ENCODE peak calls at places on chromosomes 3 and 15, in six cellular contexts. One of them, this sample, is unnamed.

GRCh38 chr3:157906627-157907026 is 199.6 kb downstream of the SHOX2 start:
- ATAC-seq in activated naive CD8-positive, alpha-beta T cell treated with anti-CD3 and anti-CD28 coated beads, Interleukin-2, amount 50 U/mL, for 24 hours: no peak
- ATAC-seq in T-cell: no peak
- ATAC-seq in GM23338: no peak
- ATAC-seq in heart left ventricle: no peak
- ATAC-seq in activated CD8-positive, alpha-beta T cell treated with anti-CD3 and anti-CD28 coated beads for 36 hours: no peak
- ATAC-seq in this sample: no peak

GRCh38 chr3:123793425-123793824 is 90.7 kb downstream of the MYLK start:
- ATAC-seq in T-cell: no peak
- ATAC-seq in GM23338: no peak
- ATAC-seq in heart left ventricle: no peak
- ATAC-seq in activated CD8-positive, alpha-beta T cell treated with anti-CD3 and anti-CD28 coated beads for 36 hours: no peak
- ATAC-seq in activated naive CD8-positive, alpha-beta T cell treated with anti-CD3 and anti-CD28 coated beads, Interleukin-2, amount 50 U/mL, for 24 hours: no peak
- ATAC-seq in this sample: no peak

GRCh38 chr3:122092460-122093165 is 37.5 kb downstream of the CD86 start:
- ATAC-seq in GM23338: peak
- ATAC-seq in heart left ventricle: peak
- ATAC-seq in activated naive CD8-positive, alpha-beta T cell treated with anti-CD3 and anti-CD28 coated beads, Interleukin-2, amount 50 U/mL, for 24 hours: peak
- ATAC-seq in T-cell: peak
- ATAC-seq in activated CD8-positive, alpha-beta T cell treated with anti-CD3 and anti-CD28 coated beads for 36 hours: peak
- ATAC-seq in this sample: no peak

GRCh38 chr3:15903776-15904720 is 106.3 kb upstream of the ANKRD28 start:
- ATAC-seq in activated CD8-positive, alpha-beta T cell treated with anti-CD3 and anti-CD28 coated beads for 36 hours: no peak
- ATAC-seq in T-cell: no peak
- ATAC-seq in activated naive CD8-positive, alpha-beta T cell treated with anti-CD3 and anti-CD28 coated beads, Interleukin-2, amount 50 U/mL, for 24 hours: no peak
- ATAC-seq in heart left ventricle: peak
- ATAC-seq in GM23338: no peak
- ATAC-seq in this sample: peak

GRCh38 chr3:172467170-172467824 is 19.0 kb upstream of the GHSR start:
- ATAC-seq in activated CD8-positive, alpha-beta T cell treated with anti-CD3 and anti-CD28 coated beads for 36 hours: no peak
- ATAC-seq in activated naive CD8-positive, alpha-beta T cell treated with anti-CD3 and anti-CD28 coated beads, Interleukin-2, amount 50 U/mL, for 24 hours: peak
- ATAC-seq in heart left ventricle: no peak
- ATAC-seq in T-cell: no peak
- ATAC-seq in GM23338: no peak
- ATAC-seq in this sample: no peak

GRCh38 chr3:40864915-40865314 is 334.4 kb upstream of the CTNNB1 start:
- ATAC-seq in heart left ventricle: no peak
- ATAC-seq in activated naive CD8-positive, alpha-beta T cell treated with anti-CD3 and anti-CD28 coated beads, Interleukin-2, amount 50 U/mL, for 24 hours: no peak
- ATAC-seq in GM23338: no peak
- ATAC-seq in T-cell: no peak
- ATAC-seq in activated CD8-positive, alpha-beta T cell treated with anti-CD3 and anti-CD28 coated beads for 36 hours: no peak
- ATAC-seq in this sample: no peak

GRCh38 chr3:128488636-128488994 is 4.4 kb downstream of the GATA2 start:
- ATAC-seq in heart left ventricle: no peak
- ATAC-seq in activated naive CD8-positive, alpha-beta T cell treated with anti-CD3 and anti-CD28 coated beads, Interleukin-2, amount 50 U/mL, for 24 hours: no peak
- ATAC-seq in GM23338: no peak
- ATAC-seq in T-cell: no peak
- ATAC-seq in activated CD8-positive, alpha-beta T cell treated with anti-CD3 and anti-CD28 coated beads for 36 hours: no peak
- ATAC-seq in this sample: no peak

GRCh38 chr3:190892328-190893011 is 30.0 kb upstream of the GMNC start:
- ATAC-seq in activated CD8-positive, alpha-beta T cell treated with anti-CD3 and anti-CD28 coated beads for 36 hours: no peak
- ATAC-seq in heart left ventricle: no peak
- ATAC-seq in GM23338: peak
- ATAC-seq in T-cell: no peak
- ATAC-seq in activated naive CD8-positive, alpha-beta T cell treated with anti-CD3 and anti-CD28 coated beads, Interleukin-2, amount 50 U/mL, for 24 hours: no peak
- ATAC-seq in this sample: no peak

GRCh38 chr3:29955413-29955812 is 651.0 kb upstream of the TGFBR2 start:
- ATAC-seq in GM23338: no peak
- ATAC-seq in heart left ventricle: no peak
- ATAC-seq in activated CD8-positive, alpha-beta T cell treated with anti-CD3 and anti-CD28 coated beads for 36 hours: no peak
- ATAC-seq in activated naive CD8-positive, alpha-beta T cell treated with anti-CD3 and anti-CD28 coated beads, Interleukin-2, amount 50 U/mL, for 24 hours: no peak
- ATAC-seq in T-cell: no peak
- ATAC-seq in this sample: no peak

GRCh38 chr3:129593595-129594339 is 12.7 kb downstream of the PLXND1 start:
- ATAC-seq in activated CD8-positive, alpha-beta T cell treated with anti-CD3 and anti-CD28 coated beads for 36 hours: peak
- ATAC-seq in T-cell: peak
- ATAC-seq in activated naive CD8-positive, alpha-beta T cell treated with anti-CD3 and anti-CD28 coated beads, Interleukin-2, amount 50 U/mL, for 24 hours: peak
- ATAC-seq in heart left ventricle: no peak
- ATAC-seq in GM23338: peak
- ATAC-seq in this sample: no peak

GRCh38 chr3:4224331-4224730 is 78.8 kb upstream of the SETMAR start:
- ATAC-seq in activated naive CD8-positive, alpha-beta T cell treated with anti-CD3 and anti-CD28 coated beads, Interleukin-2, amount 50 U/mL, for 24 hours: no peak
- ATAC-seq in T-cell: no peak
- ATAC-seq in activated CD8-positive, alpha-beta T cell treated with anti-CD3 and anti-CD28 coated beads for 36 hours: no peak
- ATAC-seq in heart left ventricle: no peak
- ATAC-seq in GM23338: no peak
- ATAC-seq in this sample: no peak

GRCh38 chr3:140292684-140293083 is 357.7 kb downstream of the CLSTN2 start:
- ATAC-seq in T-cell: no peak
- ATAC-seq in activated CD8-positive, alpha-beta T cell treated with anti-CD3 and anti-CD28 coated beads for 36 hours: no peak
- ATAC-seq in activated naive CD8-positive, alpha-beta T cell treated with anti-CD3 and anti-CD28 coated beads, Interleukin-2, amount 50 U/mL, for 24 hours: no peak
- ATAC-seq in GM23338: no peak
- ATAC-seq in heart left ventricle: peak
- ATAC-seq in this sample: peak

GRCh38 chr3:120114981-120115380 is 20.7 kb upstream of the GSK3B start:
- ATAC-seq in heart left ventricle: no peak
- ATAC-seq in T-cell: no peak
- ATAC-seq in activated naive CD8-positive, alpha-beta T cell treated with anti-CD3 and anti-CD28 coated beads, Interleukin-2, amount 50 U/mL, for 24 hours: no peak
- ATAC-seq in GM23338: no peak
- ATAC-seq in activated CD8-positive, alpha-beta T cell treated with anti-CD3 and anti-CD28 coated beads for 36 hours: no peak
- ATAC-seq in this sample: no peak

GRCh38 chr3:193846569-193846968 is 253.6 kb downstream of the OPA1 start:
- ATAC-seq in GM23338: no peak
- ATAC-seq in heart left ventricle: no peak
- ATAC-seq in activated CD8-positive, alpha-beta T cell treated with anti-CD3 and anti-CD28 coated beads for 36 hours: no peak
- ATAC-seq in T-cell: no peak
- ATAC-seq in activated naive CD8-positive, alpha-beta T cell treated with anti-CD3 and anti-CD28 coated beads, Interleukin-2, amount 50 U/mL, for 24 hours: no peak
- ATAC-seq in this sample: no peak

GRCh38 chr3:30538787-30539186 is 67.6 kb upstream of the TGFBR2 start:
- ATAC-seq in heart left ventricle: no peak
- ATAC-seq in activated CD8-positive, alpha-beta T cell treated with anti-CD3 and anti-CD28 coated beads for 36 hours: peak
- ATAC-seq in GM23338: no peak
- ATAC-seq in activated naive CD8-positive, alpha-beta T cell treated with anti-CD3 and anti-CD28 coated beads, Interleukin-2, amount 50 U/mL, for 24 hours: peak
- ATAC-seq in T-cell: no peak
- ATAC-seq in this sample: no peak

GRCh38 chr3:56784452-56785001 is 17.2 kb downstream of the ARHGEF3 start:
- ATAC-seq in activated CD8-positive, alpha-beta T cell treated with anti-CD3 and anti-CD28 coated beads for 36 hours: no peak
- ATAC-seq in heart left ventricle: peak
- ATAC-seq in GM23338: no peak
- ATAC-seq in T-cell: no peak
- ATAC-seq in activated naive CD8-positive, alpha-beta T cell treated with anti-CD3 and anti-CD28 coated beads, Interleukin-2, amount 50 U/mL, for 24 hours: no peak
- ATAC-seq in this sample: no peak

GRCh38 chr3:182490601-182491485 is 302.5 kb upstream of the ATP11B start:
- ATAC-seq in T-cell: no peak
- ATAC-seq in activated naive CD8-positive, alpha-beta T cell treated with anti-CD3 and anti-CD28 coated beads, Interleukin-2, amount 50 U/mL, for 24 hours: no peak
- ATAC-seq in GM23338: peak
- ATAC-seq in heart left ventricle: no peak
- ATAC-seq in activated CD8-positive, alpha-beta T cell treated with anti-CD3 and anti-CD28 coated beads for 36 hours: no peak
- ATAC-seq in this sample: no peak

GRCh38 chr15:49103676-49104075 is 51.7 kb downstream of the COPS2 start:
- ATAC-seq in T-cell: no peak
- ATAC-seq in GM23338: no peak
- ATAC-seq in activated naive CD8-positive, alpha-beta T cell treated with anti-CD3 and anti-CD28 coated beads, Interleukin-2, amount 50 U/mL, for 24 hours: no peak
- ATAC-seq in heart left ventricle: no peak
- ATAC-seq in activated CD8-positive, alpha-beta T cell treated with anti-CD3 and anti-CD28 coated beads for 36 hours: no peak
- ATAC-seq in this sample: no peak

GRCh38 chr3:177185035-177185574 is 12.2 kb downstream of the TBL1XR1 start:
- ATAC-seq in T-cell: no peak
- ATAC-seq in activated naive CD8-positive, alpha-beta T cell treated with anti-CD3 and anti-CD28 coated beads, Interleukin-2, amount 50 U/mL, for 24 hours: no peak
- ATAC-seq in activated CD8-positive, alpha-beta T cell treated with anti-CD3 and anti-CD28 coated beads for 36 hours: peak
- ATAC-seq in GM23338: no peak
- ATAC-seq in heart left ventricle: peak
- ATAC-seq in this sample: no peak

GRCh38 chr15:71515375-71516186 is 294.8 kb upstream of the NR2E3 start:
- ATAC-seq in heart left ventricle: peak
- ATAC-seq in GM23338: no peak
- ATAC-seq in activated naive CD8-positive, alpha-beta T cell treated with anti-CD3 and anti-CD28 coated beads, Interleukin-2, amount 50 U/mL, for 24 hours: no peak
- ATAC-seq in activated CD8-positive, alpha-beta T cell treated with anti-CD3 and anti-CD28 coated beads for 36 hours: no peak
- ATAC-seq in T-cell: no peak
- ATAC-seq in this sample: no peak

GRCh38 chr3:149016242-149016641 is 24.9 kb downstream of the GYG1 start:
- ATAC-seq in activated naive CD8-positive, alpha-beta T cell treated with anti-CD3 and anti-CD28 coated beads, Interleukin-2, amount 50 U/mL, for 24 hours: no peak
- ATAC-seq in activated CD8-positive, alpha-beta T cell treated with anti-CD3 and anti-CD28 coated beads for 36 hours: no peak
- ATAC-seq in heart left ventricle: no peak
- ATAC-seq in GM23338: no peak
- ATAC-seq in T-cell: no peak
- ATAC-seq in this sample: no peak

GRCh38 chr3:182796310-182796709 is 3.0 kb downstream of the ATP11B start:
- ATAC-seq in T-cell: no peak
- ATAC-seq in activated CD8-positive, alpha-beta T cell treated with anti-CD3 and anti-CD28 coated beads for 36 hours: no peak
- ATAC-seq in activated naive CD8-positive, alpha-beta T cell treated with anti-CD3 and anti-CD28 coated beads, Interleukin-2, amount 50 U/mL, for 24 hours: no peak
- ATAC-seq in heart left ventricle: no peak
- ATAC-seq in GM23338: no peak
- ATAC-seq in this sample: no peak

GRCh38 chr3:77370413-77370812 is 330.5 kb downstream of the ROBO2 start:
- ATAC-seq in GM23338: no peak
- ATAC-seq in activated naive CD8-positive, alpha-beta T cell treated with anti-CD3 and anti-CD28 coated beads, Interleukin-2, amount 50 U/mL, for 24 hours: no peak
- ATAC-seq in T-cell: no peak
- ATAC-seq in heart left ventricle: no peak
- ATAC-seq in activated CD8-positive, alpha-beta T cell treated with anti-CD3 and anti-CD28 coated beads for 36 hours: no peak
- ATAC-seq in this sample: no peak

GRCh38 chr3:98601180-98601579 is 7.8 kb upstream of the CPOX start:
- ATAC-seq in heart left ventricle: no peak
- ATAC-seq in T-cell: no peak
- ATAC-seq in GM23338: no peak
- ATAC-seq in activated CD8-positive, alpha-beta T cell treated with anti-CD3 and anti-CD28 coated beads for 36 hours: no peak
- ATAC-seq in activated naive CD8-positive, alpha-beta T cell treated with anti-CD3 and anti-CD28 coated beads, Interleukin-2, amount 50 U/mL, for 24 hours: no peak
- ATAC-seq in this sample: no peak

GRCh38 chr3:41207355-41207754 is 8.1 kb downstream of the CTNNB1 start:
- ATAC-seq in activated CD8-positive, alpha-beta T cell treated with anti-CD3 and anti-CD28 coated beads for 36 hours: no peak
- ATAC-seq in activated naive CD8-positive, alpha-beta T cell treated with anti-CD3 and anti-CD28 coated beads, Interleukin-2, amount 50 U/mL, for 24 hours: no peak
- ATAC-seq in GM23338: peak
- ATAC-seq in T-cell: no peak
- ATAC-seq in heart left ventricle: peak
- ATAC-seq in this sample: no peak

GRCh38 chr3:194496217-194496881 is 9.5 kb upstream of the ATP13A3 start:
- ATAC-seq in GM23338: no peak
- ATAC-seq in T-cell: peak
- ATAC-seq in activated CD8-positive, alpha-beta T cell treated with anti-CD3 and anti-CD28 coated beads for 36 hours: peak
- ATAC-seq in activated naive CD8-positive, alpha-beta T cell treated with anti-CD3 and anti-CD28 coated beads, Interleukin-2, amount 50 U/mL, for 24 hours: peak
- ATAC-seq in heart left ventricle: no peak
- ATAC-seq in this sample: no peak

GRCh38 chr3:141540531-141540930 is 53.7 kb downstream of the RASA2 start:
- ATAC-seq in GM23338: no peak
- ATAC-seq in T-cell: no peak
- ATAC-seq in heart left ventricle: no peak
- ATAC-seq in activated naive CD8-positive, alpha-beta T cell treated with anti-CD3 and anti-CD28 coated beads, Interleukin-2, amount 50 U/mL, for 24 hours: no peak
- ATAC-seq in activated CD8-positive, alpha-beta T cell treated with anti-CD3 and anti-CD28 coated beads for 36 hours: no peak
- ATAC-seq in this sample: no peak

GRCh38 chr3:69776926-69777581 is 37.8 kb downstream of the MITF start:
- ATAC-seq in heart left ventricle: no peak
- ATAC-seq in GM23338: no peak
- ATAC-seq in activated CD8-positive, alpha-beta T cell treated with anti-CD3 and anti-CD28 coated beads for 36 hours: no peak
- ATAC-seq in T-cell: no peak
- ATAC-seq in activated naive CD8-positive, alpha-beta T cell treated with anti-CD3 and anti-CD28 coated beads, Interleukin-2, amount 50 U/mL, for 24 hours: no peak
- ATAC-seq in this sample: no peak

GRCh38 chr15:68199340-68199739 is 5.8 kb downstream of the CALML4 start:
- ATAC-seq in heart left ventricle: no peak
- ATAC-seq in GM23338: no peak
- ATAC-seq in activated naive CD8-positive, alpha-beta T cell treated with anti-CD3 and anti-CD28 coated beads, Interleukin-2, amount 50 U/mL, for 24 hours: no peak
- ATAC-seq in T-cell: no peak
- ATAC-seq in activated CD8-positive, alpha-beta T cell treated with anti-CD3 and anti-CD28 coated beads for 36 hours: no peak
- ATAC-seq in this sample: no peak

GRCh38 chr3:46705022-46705530 is 3.9 kb downstream of the TMIE start:
- ATAC-seq in heart left ventricle: peak
- ATAC-seq in activated naive CD8-positive, alpha-beta T cell treated with anti-CD3 and anti-CD28 coated beads, Interleukin-2, amount 50 U/mL, for 24 hours: peak
- ATAC-seq in T-cell: peak
- ATAC-seq in activated CD8-positive, alpha-beta T cell treated with anti-CD3 and anti-CD28 coated beads for 36 hours: peak
- ATAC-seq in GM23338: peak
- ATAC-seq in this sample: peak

GRCh38 chr3:46449755-46450552 is 14.8 kb downstream of the LTF start:
- ATAC-seq in heart left ventricle: peak
- ATAC-seq in T-cell: no peak
- ATAC-seq in activated CD8-positive, alpha-beta T cell treated with anti-CD3 and anti-CD28 coated beads for 36 hours: no peak
- ATAC-seq in GM23338: peak
- ATAC-seq in activated naive CD8-positive, alpha-beta T cell treated with anti-CD3 and anti-CD28 coated beads, Interleukin-2, amount 50 U/mL, for 24 hours: no peak
- ATAC-seq in this sample: no peak

GRCh38 chr15:68587769-68588385 is 9.1 kb downstream of the CORO2B start:
- ATAC-seq in GM23338: no peak
- ATAC-seq in activated CD8-positive, alpha-beta T cell treated with anti-CD3 and anti-CD28 coated beads for 36 hours: peak
- ATAC-seq in activated naive CD8-positive, alpha-beta T cell treated with anti-CD3 and anti-CD28 coated beads, Interleukin-2, amount 50 U/mL, for 24 hours: peak
- ATAC-seq in T-cell: no peak
- ATAC-seq in heart left ventricle: no peak
- ATAC-seq in this sample: no peak

GRCh38 chr15:32706704-32707103 is 11.1 kb upstream of the GREM1 start:
- ATAC-seq in GM23338: no peak
- ATAC-seq in activated naive CD8-positive, alpha-beta T cell treated with anti-CD3 and anti-CD28 coated beads, Interleukin-2, amount 50 U/mL, for 24 hours: no peak
- ATAC-seq in activated CD8-positive, alpha-beta T cell treated with anti-CD3 and anti-CD28 coated beads for 36 hours: no peak
- ATAC-seq in heart left ventricle: no peak
- ATAC-seq in T-cell: no peak
- ATAC-seq in this sample: no peak

GRCh38 chr3:60386311-60386710 is 864.9 kb downstream of the FHIT start:
- ATAC-seq in T-cell: no peak
- ATAC-seq in GM23338: no peak
- ATAC-seq in activated naive CD8-positive, alpha-beta T cell treated with anti-CD3 and anti-CD28 coated beads, Interleukin-2, amount 50 U/mL, for 24 hours: no peak
- ATAC-seq in heart left ventricle: no peak
- ATAC-seq in activated CD8-positive, alpha-beta T cell treated with anti-CD3 and anti-CD28 coated beads for 36 hours: no peak
- ATAC-seq in this sample: no peak

GRCh38 chr3:167507954-167508353 is 34.1 kb upstream of the SERPINI2 start:
- ATAC-seq in heart left ventricle: no peak
- ATAC-seq in T-cell: no peak
- ATAC-seq in GM23338: no peak
- ATAC-seq in activated naive CD8-positive, alpha-beta T cell treated with anti-CD3 and anti-CD28 coated beads, Interleukin-2, amount 50 U/mL, for 24 hours: no peak
- ATAC-seq in activated CD8-positive, alpha-beta T cell treated with anti-CD3 and anti-CD28 coated beads for 36 hours: no peak
- ATAC-seq in this sample: no peak

GRCh38 chr3:188834349-188834748 is 337.4 kb upstream of the TPRG1 start:
- ATAC-seq in T-cell: peak
- ATAC-seq in heart left ventricle: no peak
- ATAC-seq in activated naive CD8-positive, alpha-beta T cell treated with anti-CD3 and anti-CD28 coated beads, Interleukin-2, amount 50 U/mL, for 24 hours: peak
- ATAC-seq in activated CD8-positive, alpha-beta T cell treated with anti-CD3 and anti-CD28 coated beads for 36 hours: peak
- ATAC-seq in GM23338: peak
- ATAC-seq in this sample: no peak

GRCh38 chr3:108209579-108209978 is 12.6 kb downstream of the IFT57 start:
- ATAC-seq in GM23338: no peak
- ATAC-seq in T-cell: no peak
- ATAC-seq in activated CD8-positive, alpha-beta T cell treated with anti-CD3 and anti-CD28 coated beads for 36 hours: no peak
- ATAC-seq in heart left ventricle: no peak
- ATAC-seq in activated naive CD8-positive, alpha-beta T cell treated with anti-CD3 and anti-CD28 coated beads, Interleukin-2, amount 50 U/mL, for 24 hours: no peak
- ATAC-seq in this sample: no peak

This sample was measured in gastroesophageal sphincter.